ENCODE peak calls at places on chromosomes 5 and 9, in five cellular contexts. T is posterior vena cava; Y is NCI-H460; P is activated CD8-positive, alpha-beta memory T cell treated with anti-CD3 and anti-CD28 coated beads for 1 hour; L is AG04450. R is an unnamed sample.

GRCh38 chr5:138663009-138663408 is 87.8 kb upstream of the HSPA9 start:
- DNase-seq in Y (no peak), T (peak), L (no peak), P (no peak), R (no peak)

GRCh38 chr5:96817496-96817895 is 9.8 kb upstream of the ERAP1 start:
- DNase-seq in Y (no peak), P (no peak), T (no peak), L (no peak), R (no peak)

GRCh38 chr5:172059661-172060100 is 53.2 kb upstream of the FBXW11 start:
- DNase-seq in L (no peak), P (no peak), Y (peak), T (no peak), R (no peak)

GRCh38 chr5:32842798-32843531 is 131.8 kb downstream of the NPR3 start:
- DNase-seq in T (no peak), Y (no peak), P (no peak), L (no peak), R (no peak)

GRCh38 chr9:38357350-38358114 is 35.0 kb upstream of the ALDH1B1 start:
- DNase-seq in T (no peak), P (no peak), Y (no peak), L (no peak), R (no peak)

GRCh38 chr9:114560956-114561355 is 26.6 kb upstream of the ATP6V1G1 start:
- DNase-seq in Y (no peak), P (no peak), L (no peak), T (no peak), R (no peak)

GRCh38 chr9:2787065-2787464 is 56.8 kb downstream of the PUM3 start:
- DNase-seq in T (no peak), L (no peak), Y (no peak), P (no peak), R (peak)

GRCh38 chr9:96423985-96424336 is 5.8 kb upstream of the ZNF367 start:
- DNase-seq in Y (no peak), P (no peak), L (no peak), T (no peak), R (no peak)

GRCh38 chr9:133400292-133400691 is 17.5 kb downstream of the REXO4 start:
- DNase-seq in P (no peak), L (no peak), Y (no peak), T (no peak), R (no peak)

GRCh38 chr9:138053321-138053868 is 175.8 kb downstream of the CACNA1B start:
- DNase-seq in Y (no peak), T (peak), L (no peak), P (no peak), R (no peak)

GRCh38 chr5:42317575-42317974 is 105.7 kb upstream of the GHR start:
- DNase-seq in L (no peak), P (no peak), T (no peak), Y (no peak), R (no peak)

GRCh38 chr9:112823257-112823656 is 67.4 kb downstream of the SLC46A2 start:
- DNase-seq in T (no peak), Y (no peak), P (no peak), L (no peak), R (no peak)

GRCh38 chr5:133618141-133618540 is 5.8 kb upstream of the FSTL4 start:
- DNase-seq in L (no peak), P (no peak), Y (no peak), T (no peak), R (no peak)

GRCh38 chr5:150560401-150561191 is 52.7 kb downstream of the NDST1 start:
- DNase-seq in Y (peak), L (peak), P (peak), T (no peak), R (peak)

GRCh38 chr5:107470007-107470582 is 200.6 kb downstream of the EFNA5 start:
- DNase-seq in L (no peak), T (no peak), Y (peak), P (no peak), R (no peak)

GRCh38 chr5:158914008-158914407 is 185.7 kb downstream of the EBF1 start:
- DNase-seq in P (no peak), Y (no peak), L (no peak), T (no peak), R (no peak)

GRCh38 chr9:5393497-5393896 is 44.2 kb downstream of the PLGRKT start:
- DNase-seq in Y (no peak), T (no peak), L (no peak), P (no peak), R (no peak)

GRCh38 chr5:104913840-104914239 is 1351.3 kb upstream of the NUDT12 start:
- DNase-seq in T (no peak), Y (no peak), L (no peak), P (no peak), R (no peak)

GRCh38 chr9:116661037-116661954 is 25.8 kb upstream of the TRIM32 start:
- DNase-seq in Y (peak), L (peak), T (no peak), P (no peak), R (peak)

GRCh38 chr5:52837591-52838001 is 49.9 kb downstream of the ITGA1 start:
- DNase-seq in P (no peak), Y (no peak), L (no peak), T (no peak), R (no peak)

GRCh38 chr5:40033411-40033810 is 608.6 kb upstream of the DAB2 start:
- DNase-seq in Y (no peak), T (no peak), P (no peak), L (no peak), R (no peak)

GRCh38 chr9:107208121-107208520 is 75.0 kb upstream of the RAD23B start:
- DNase-seq in Y (no peak), P (no peak), T (no peak), L (no peak), R (no peak)

GRCh38 chr5:56840597-56840996 is 25.2 kb downstream of the MAP3K1 start:
- DNase-seq in T (no peak), P (no peak), L (no peak), Y (no peak), R (no peak)

GRCh38 chr5:149796025-149796424 is 65.9 kb downstream of the PPARGC1B start:
- DNase-seq in T (no peak), Y (no peak), P (no peak), L (no peak), R (no peak)

GRCh38 chr9:134546231-134546731 is 95.3 kb upstream of the COL5A1 start:
- DNase-seq in Y (no peak), L (no peak), T (peak), P (no peak), R (peak)

GRCh38 chr5:33423018-33423630 is 17.6 kb upstream of the TARS1 start:
- DNase-seq in P (no peak), Y (peak), L (no peak), T (no peak), R (no peak)

GRCh38 chr5:57735754-57736153 is 253.1 kb upstream of the ACTBL2 start:
- DNase-seq in Y (no peak), T (no peak), P (no peak), L (peak), R (peak)

GRCh38 chr5:1763960-1764605 is 35.6 kb downstream of the MRPL36 start:
- DNase-seq in L (no peak), T (peak), Y (no peak), P (no peak), R (no peak)

GRCh38 chr9:83342731-83343130 is 195.5 kb downstream of the FRMD3 start:
- DNase-seq in T (no peak), Y (no peak), L (no peak), P (no peak), R (no peak)

GRCh38 chr9:130833324-130833990 is 1.6 kb upstream of the ABL1 start:
- DNase-seq in P (no peak), Y (no peak), L (no peak), T (no peak), R (no peak)

GRCh38 chr5:151319334-151319733 is 15.8 kb upstream of the SLC36A3 start:
- DNase-seq in P (no peak), T (no peak), L (no peak), Y (peak), R (no peak)

GRCh38 chr9:113963017-113963620 is 87.0 kb downstream of the ZNF618 start:
- DNase-seq in T (no peak), Y (peak), P (no peak), L (no peak), R (no peak)

GRCh38 chr5:176547811-176548210 is 1.3 kb upstream of the CDHR2 start:
- DNase-seq in Y (no peak), P (no peak), L (no peak), T (no peak), R (no peak)

GRCh38 chr9:1869843-1870242 is 145.3 kb upstream of the SMARCA2 start:
- DNase-seq in P (no peak), Y (peak), L (no peak), T (no peak), R (no peak)

GRCh38 chr9:33124716-33125378 is 42.3 kb downstream of the B4GALT1 start:
- DNase-seq in Y (no peak), P (no peak), T (peak), L (no peak), R (no peak)

GRCh38 chr9:131393622-131394463 is at the start of gene PRRC2B:
- DNase-seq in P (peak), T (peak), L (no peak), Y (peak), R (no peak)

GRCh38 chr5:141878186-141878770 is at the start of gene PCDH1:
- DNase-seq in T (peak), Y (peak), P (no peak), L (no peak), R (no peak)

GRCh38 chr9:133591116-133591910 is 17.9 kb downstream of the FAM163B start:
- DNase-seq in P (no peak), T (no peak), L (no peak), Y (no peak), R (no peak)

GRCh38 chr9:134302130-134302817 is 24.0 kb upstream of the RXRA start:
- DNase-seq in L (no peak), P (no peak), Y (no peak), T (peak), R (no peak)

GRCh38 chr9:27632254-27632653 is 59.0 kb upstream of the C9orf72 start:
- DNase-seq in T (no peak), P (no peak), Y (no peak), L (no peak), R (no peak)

R was measured in astrocyte of the cerebellum.